ENCODE peak calls at places on chromosomes 7 and 10, in six cellular contexts. One of them, this sample, is unnamed.

GRCh38 chr10:48462482-48463020 is 142.3 kb downstream of the ARHGAP22 start:
- DNase-seq in colonic mucosa: peak; percentile 12
- DNase-seq in A673: no peak
- DNase-seq in heart right ventricle: no peak
- DNase-seq in PC-3: no peak
- DNase-seq in tibial nerve: no peak
- DNase-seq in this sample: no peak

GRCh38 chr7:147651601-147652000 is 939.0 kb upstream of the C7orf33 start:
- DNase-seq in colonic mucosa: no peak
- DNase-seq in A673: no peak
- DNase-seq in heart right ventricle: no peak
- DNase-seq in PC-3: no peak
- DNase-seq in tibial nerve: no peak
- DNase-seq in this sample: no peak

GRCh38 chr7:17523813-17524741 is 225.6 kb downstream of the AHR start:
- DNase-seq in colonic mucosa: peak; percentile 46
- DNase-seq in A673: no peak
- DNase-seq in heart right ventricle: no peak
- DNase-seq in PC-3: peak; percentile 70
- DNase-seq in tibial nerve: peak; percentile 40
- DNase-seq in this sample: peak; percentile 96

GRCh38 chr10:132413226-132414205 is 16.5 kb downstream of the PWWP2B start:
- DNase-seq in colonic mucosa: no peak
- DNase-seq in A673: no peak
- DNase-seq in heart right ventricle: no peak
- DNase-seq in PC-3: no peak
- DNase-seq in tibial nerve: no peak
- DNase-seq in this sample: no peak

GRCh38 chr7:131970602-131971001 is 414.2 kb upstream of the PODXL start:
- DNase-seq in colonic mucosa: no peak
- DNase-seq in A673: no peak
- DNase-seq in heart right ventricle: no peak
- DNase-seq in PC-3: no peak
- DNase-seq in tibial nerve: no peak
- DNase-seq in this sample: no peak

GRCh38 chr10:101576229-101576863 is 11.7 kb downstream of the POLL start:
- DNase-seq in colonic mucosa: no peak
- DNase-seq in A673: no peak
- DNase-seq in heart right ventricle: no peak
- DNase-seq in PC-3: peak; percentile 56
- DNase-seq in tibial nerve: no peak
- DNase-seq in this sample: peak; percentile 20

GRCh38 chr7:80603940-80604339 is 34.5 kb upstream of the CD36 start:
- DNase-seq in colonic mucosa: no peak
- DNase-seq in A673: no peak
- DNase-seq in heart right ventricle: no peak
- DNase-seq in PC-3: no peak
- DNase-seq in tibial nerve: no peak
- DNase-seq in this sample: no peak

GRCh38 chr7:77822269-77822668 is 23.7 kb downstream of the PHTF2 start:
- DNase-seq in colonic mucosa: no peak
- DNase-seq in A673: no peak
- DNase-seq in heart right ventricle: no peak
- DNase-seq in PC-3: no peak
- DNase-seq in tibial nerve: no peak
- DNase-seq in this sample: no peak

GRCh38 chr10:86046845-86047460 is 319.6 kb downstream of the GRID1 start:
- DNase-seq in colonic mucosa: no peak
- DNase-seq in A673: no peak
- DNase-seq in heart right ventricle: no peak
- DNase-seq in PC-3: no peak
- DNase-seq in tibial nerve: no peak
- DNase-seq in this sample: no peak

GRCh38 chr10:124467165-124467564 is 5.5 kb downstream of the LHPP start:
- DNase-seq in colonic mucosa: no peak
- DNase-seq in A673: no peak
- DNase-seq in heart right ventricle: no peak
- DNase-seq in PC-3: no peak
- DNase-seq in tibial nerve: no peak
- DNase-seq in this sample: no peak

GRCh38 chr7:146208484-146208883 is 91.9 kb downstream of the CNTNAP2 start:
- DNase-seq in colonic mucosa: no peak
- DNase-seq in A673: no peak
- DNase-seq in heart right ventricle: no peak
- DNase-seq in PC-3: no peak
- DNase-seq in tibial nerve: no peak
- DNase-seq in this sample: no peak

GRCh38 chr10:48377751-48378585 is 71.5 kb downstream of the MAPK8 start:
- DNase-seq in colonic mucosa: no peak
- DNase-seq in A673: no peak
- DNase-seq in heart right ventricle: no peak
- DNase-seq in PC-3: peak; percentile 29
- DNase-seq in tibial nerve: no peak
- DNase-seq in this sample: no peak

GRCh38 chr10:69969961-69970360 is 82.7 kb upstream of the MACROH2A2 start:
- DNase-seq in colonic mucosa: no peak
- DNase-seq in A673: no peak
- DNase-seq in heart right ventricle: no peak
- DNase-seq in PC-3: no peak
- DNase-seq in tibial nerve: no peak
- DNase-seq in this sample: no peak

GRCh38 chr10:93813507-93814465 is 56.0 kb downstream of the LGI1 start:
- DNase-seq in colonic mucosa: peak; percentile 75
- DNase-seq in A673: peak; percentile 64
- DNase-seq in heart right ventricle: peak; percentile 27
- DNase-seq in PC-3: peak; percentile 71
- DNase-seq in tibial nerve: peak; percentile 34
- DNase-seq in this sample: peak; percentile 35

GRCh38 chr10:121187375-121187774 is 336.2 kb downstream of the WDR11 start:
- DNase-seq in colonic mucosa: no peak
- DNase-seq in A673: no peak
- DNase-seq in heart right ventricle: no peak
- DNase-seq in PC-3: no peak
- DNase-seq in tibial nerve: no peak
- DNase-seq in this sample: no peak

GRCh38 chr10:45410807-45411606 is 37.0 kb downstream of the ALOX5 start:
- DNase-seq in colonic mucosa: no peak
- DNase-seq in A673: no peak
- DNase-seq in heart right ventricle: no peak
- DNase-seq in PC-3: no peak
- DNase-seq in tibial nerve: no peak
- DNase-seq in this sample: no peak

GRCh38 chr7:120794100-120794729 is 63.7 kb downstream of the TSPAN12 start:
- DNase-seq in colonic mucosa: no peak
- DNase-seq in A673: no peak
- DNase-seq in heart right ventricle: no peak
- DNase-seq in PC-3: no peak
- DNase-seq in tibial nerve: no peak
- DNase-seq in this sample: peak; percentile 54

GRCh38 chr10:16440396-16441105 is 3.7 kb downstream of the PTER start:
- DNase-seq in colonic mucosa: peak; percentile 24
- DNase-seq in A673: no peak
- DNase-seq in heart right ventricle: no peak
- DNase-seq in PC-3: peak; percentile 51
- DNase-seq in tibial nerve: no peak
- DNase-seq in this sample: peak; percentile 88

DNA sequence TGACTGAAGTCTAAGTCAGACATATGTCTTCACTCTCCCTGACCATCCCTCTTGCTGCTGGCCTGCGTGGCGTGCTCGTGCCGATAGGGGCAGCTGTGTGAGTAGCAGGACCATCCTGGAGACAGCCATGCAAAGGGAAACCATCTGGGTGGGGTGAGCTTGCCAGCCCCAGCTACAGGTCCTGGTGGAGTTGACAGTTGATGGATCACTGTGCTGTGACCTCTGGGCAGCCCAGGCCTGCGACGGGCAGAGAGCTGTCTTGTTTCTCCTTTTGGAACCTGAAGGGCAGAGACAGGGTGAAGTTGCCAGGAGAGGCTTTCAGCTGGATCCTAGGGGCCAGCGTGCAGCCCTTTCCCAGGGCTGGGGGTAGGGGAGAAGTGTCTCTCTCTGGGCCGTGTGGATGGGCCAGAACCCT is 44.7 kb downstream of the GRK5 start:
- DNase-seq in colonic mucosa: no peak
- DNase-seq in A673: no peak
- DNase-seq in heart right ventricle: no peak
- DNase-seq in PC-3: no peak
- DNase-seq in tibial nerve: no peak
- DNase-seq in this sample: no peak
- TF ChIP-seq CTCF in colonic mucosa: no peak
- TF ChIP-seq CTCF in A673: no peak
- TF ChIP-seq CTCF in heart right ventricle: peak; percentile 22
- TF ChIP-seq CTCF in PC-3: no peak
- TF ChIP-seq CTCF in tibial nerve: no peak
- TF ChIP-seq CTCF in this sample: no peak

GRCh38 chr10:79140083-79140793 is 71.5 kb downstream of the ZMIZ1 start:
- DNase-seq in colonic mucosa: no peak
- DNase-seq in A673: no peak
- DNase-seq in heart right ventricle: no peak
- DNase-seq in PC-3: no peak
- DNase-seq in tibial nerve: no peak
- DNase-seq in this sample: no peak
- H3K4me1 ChIP-seq in colonic mucosa: peaks cover 12% of the 10 kb centered on the region
- H3K4me1 ChIP-seq in A673: peaks cover 6% of the 10 kb centered on the region
- H3K4me1 ChIP-seq in heart right ventricle: peaks cover 97% of the 10 kb centered on the region
- H3K4me1 ChIP-seq in PC-3: peaks cover 6% of the 10 kb centered on the region
- H3K4me1 ChIP-seq in tibial nerve: peaks cover 86% of the 10 kb centered on the region
- H3K4me1 ChIP-seq in this sample: peaks cover 19% of the 10 kb centered on the region

GRCh38 chr10:50613726-50614443 is 9.9 kb downstream of the SGMS1 start:
- DNase-seq in colonic mucosa: no peak
- DNase-seq in A673: no peak
- DNase-seq in heart right ventricle: no peak
- DNase-seq in PC-3: peak; percentile 28
- DNase-seq in tibial nerve: no peak
- DNase-seq in this sample: no peak

GRCh38 chr10:50615654-50616053 is 8.1 kb downstream of the SGMS1 start:
- DNase-seq in colonic mucosa: no peak
- DNase-seq in A673: no peak
- DNase-seq in heart right ventricle: no peak
- DNase-seq in PC-3: no peak
- DNase-seq in tibial nerve: no peak
- DNase-seq in this sample: no peak

GRCh38 chr10:50618624-50619023 is 5.1 kb downstream of the SGMS1 start:
- DNase-seq in colonic mucosa: no peak
- DNase-seq in A673: no peak
- DNase-seq in heart right ventricle: no peak
- DNase-seq in PC-3: peak; percentile 60
- DNase-seq in tibial nerve: no peak
- DNase-seq in this sample: peak; percentile 85

GRCh38 chr10:50613150-50613549 is 10.6 kb downstream of the SGMS1 start:
- DNase-seq in colonic mucosa: no peak
- DNase-seq in A673: no peak
- DNase-seq in heart right ventricle: no peak
- DNase-seq in PC-3: no peak
- DNase-seq in tibial nerve: no peak
- DNase-seq in this sample: no peak

DNA sequence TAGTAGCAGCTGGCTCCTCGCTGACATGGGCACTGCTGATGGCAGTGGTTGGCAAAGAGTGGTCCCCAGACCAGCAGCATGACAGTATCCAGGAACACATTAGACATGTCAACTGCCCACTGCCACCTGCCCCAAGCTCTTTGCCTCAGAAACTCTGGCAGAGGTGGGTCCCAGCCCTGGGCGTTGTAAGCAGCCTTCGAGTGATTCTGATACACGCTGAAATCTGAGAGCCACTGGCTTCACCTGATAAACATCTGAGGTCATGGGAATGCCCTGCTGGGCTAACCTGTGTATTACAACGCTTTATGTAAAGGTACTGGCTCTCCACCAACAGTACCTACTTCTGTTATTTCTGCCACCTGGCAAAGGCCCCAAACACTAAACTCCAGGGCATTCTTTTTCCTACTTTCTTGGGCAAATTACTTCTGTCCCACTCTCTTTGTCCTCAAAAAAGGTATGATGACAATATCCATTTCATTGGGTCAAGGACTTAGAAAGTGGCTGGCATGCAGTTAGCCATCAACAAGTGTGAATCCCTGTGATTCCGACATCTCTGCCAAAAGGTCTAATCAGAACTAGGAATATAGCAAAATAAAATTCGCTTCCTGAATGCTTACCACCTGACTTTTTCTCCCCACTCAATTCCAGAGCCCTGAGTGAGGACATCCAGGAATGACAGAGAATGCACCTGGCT is 9.2 kb downstream of the SGMS1 start:
- DNase-seq in colonic mucosa: no peak
- DNase-seq in A673: no peak
- DNase-seq in heart right ventricle: no peak
- DNase-seq in PC-3: peak; percentile 93
- DNase-seq in tibial nerve: no peak
- DNase-seq in this sample: no peak
- TF ChIP-seq CTCF in colonic mucosa: peak; percentile 25
- TF ChIP-seq CTCF in A673: no peak
- TF ChIP-seq CTCF in heart right ventricle: no peak
- TF ChIP-seq CTCF in PC-3: peak; percentile 88
- TF ChIP-seq CTCF in tibial nerve: no peak
- TF ChIP-seq CTCF in this sample: peak; percentile 52

DNA sequence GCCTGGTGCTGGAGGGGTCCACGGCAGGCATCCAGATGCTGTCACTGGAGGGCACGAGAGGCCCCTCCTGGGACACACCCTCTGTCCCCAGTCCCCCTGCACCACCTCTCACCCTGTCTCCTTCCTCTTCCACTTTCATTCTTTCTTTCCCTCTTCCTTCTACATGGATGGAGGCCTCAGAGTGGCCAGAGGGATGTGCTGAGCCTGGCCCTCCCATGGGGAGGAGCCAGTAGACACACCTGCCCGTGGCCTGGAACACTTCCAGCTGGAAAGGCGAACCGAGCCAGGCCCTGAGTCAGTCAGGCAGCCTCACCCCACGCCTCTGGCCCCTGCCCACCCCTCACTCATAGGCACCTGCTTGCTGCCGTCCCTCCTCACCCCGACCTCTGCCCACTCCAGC is 55.9 kb upstream of the MXI1 start:
- DNase-seq in colonic mucosa: peak; percentile 96
- DNase-seq in A673: no peak
- DNase-seq in heart right ventricle: no peak
- DNase-seq in PC-3: peak; percentile 64
- DNase-seq in tibial nerve: no peak
- DNase-seq in this sample: peak; percentile 58
- H3K4me1 ChIP-seq in colonic mucosa: peaks cover 4% of the 10 kb centered on the region
- H3K4me1 ChIP-seq in A673: no peaks in the 10 kb centered on the region
- H3K4me1 ChIP-seq in heart right ventricle: no peaks in the 10 kb centered on the region
- H3K4me1 ChIP-seq in PC-3: no peaks in the 10 kb centered on the region
- H3K4me1 ChIP-seq in tibial nerve: no peaks in the 10 kb centered on the region
- H3K4me1 ChIP-seq in this sample: no peaks in the 10 kb centered on the region

GRCh38 chr7:68058014-68058413 is 1061.4 kb downstream of the TYW1 start:
- DNase-seq in colonic mucosa: no peak
- DNase-seq in A673: no peak
- DNase-seq in heart right ventricle: no peak
- DNase-seq in PC-3: no peak
- DNase-seq in tibial nerve: no peak
- DNase-seq in this sample: no peak
- TF ChIP-seq CTCF in colonic mucosa: no peak
- TF ChIP-seq CTCF in A673: no peak
- TF ChIP-seq CTCF in heart right ventricle: no peak
- TF ChIP-seq CTCF in PC-3: no peak
- TF ChIP-seq CTCF in tibial nerve: no peak
- TF ChIP-seq CTCF in this sample: no peak

This sample was measured in mammary epithelial cell.